ENCODE peak calls at places on chromosomes 13 and 19, in nine cellular contexts. B is SK-N-SH; X is suprapubic skin; K is CD8-positive, alpha-beta T cell; T is psoas muscle; P is tibial nerve; D is small intestine; G is cardiac muscle cell; S is RWPE2. F is an unnamed sample.

GRCh38 chr19:7132054-7132453 is 62.6 kb downstream of the ZNF557 start:
- DNase-seq in B (no peak), X (peak), K (no peak), T (no peak), P (no peak), D (no peak), G (no peak), S (no peak), F (no peak)

GRCh38 chr13:72565893-72566292 is 161.5 kb downstream of the MZT1 start:
- DNase-seq in B (peak), X (no peak), K (no peak), T (no peak), P (no peak), D (peak), G (peak), S (no peak), F (no peak)

GRCh38 chr19:58406818-58407657 is 1.4 kb upstream of the ZNF584 start:
- DNase-seq in B (no peak), X (no peak), K (no peak), T (no peak), P (no peak), D (no peak), G (no peak), S (no peak), F (no peak)

GRCh38 chr13:82833928-82834327 is 1048.3 kb downstream of the SLITRK1 start:
- DNase-seq in B (no peak), X (no peak), K (no peak), T (no peak), P (no peak), D (no peak), G (peak), S (no peak), F (no peak)

GRCh38 chr13:51347099-51347498 is 7.6 kb downstream of the SERPINE3 start:
- DNase-seq in B (no peak), X (no peak), K (no peak), T (no peak), P (no peak), D (no peak), G (no peak), S (no peak), F (no peak)

GRCh38 chr13:96053003-96053703 is at the start of gene UGGT2:
- DNase-seq in B (peak), X (peak), K (peak), T (peak), P (peak), D (peak), G (peak), S (peak), F (peak)

GRCh38 chr19:11064831-11065303 is 24.4 kb upstream of the LDLR start:
- DNase-seq in B (no peak), X (no peak), K (no peak), T (no peak), P (no peak), D (no peak), G (peak), S (no peak), F (no peak)

GRCh38 chr13:106104281-106104901 is 431.1 kb downstream of the EFNB2 start:
- DNase-seq in B (no peak), X (no peak), K (no peak), T (no peak), P (no peak), D (peak), G (peak), S (peak), F (no peak)

GRCh38 chr19:17107546-17108452 is 32.2 kb downstream of the MYO9B start:
- DNase-seq in B (peak), X (peak), K (no peak), T (peak), P (peak), D (no peak), G (peak), S (peak), F (no peak)

GRCh38 chr19:40744554-40745401 is 5.5 kb downstream of the ACTMAP start:
- DNase-seq in B (peak), X (no peak), K (no peak), T (no peak), P (no peak), D (no peak), G (no peak), S (no peak), F (no peak)

GRCh38 chr13:59266478-59267063 is 897.2 kb downstream of the DIAPH3 start:
- DNase-seq in B (no peak), X (no peak), K (no peak), T (no peak), P (no peak), D (no peak), G (peak), S (no peak), F (no peak)

GRCh38 chr19:15371786-15372380 is 7.7 kb downstream of the AKAP8 start:
- DNase-seq in B (peak), X (no peak), K (no peak), T (peak), P (no peak), D (no peak), G (no peak), S (no peak), F (no peak)

GRCh38 chr19:710767-711166 is 2.0 kb downstream of the PALM start:
- DNase-seq in B (no peak), X (no peak), K (no peak), T (no peak), P (no peak), D (no peak), G (no peak), S (no peak), F (no peak)

GRCh38 chr13:28485551-28485950 is 9.4 kb downstream of the FLT1 start:
- DNase-seq in B (no peak), X (no peak), K (no peak), T (no peak), P (no peak), D (no peak), G (no peak), S (no peak), F (no peak)

GRCh38 chr19:56671613-56671994 is at the start of gene ZNF835:
- DNase-seq in B (peak), X (peak), K (peak), T (peak), P (peak), D (peak), G (peak), S (no peak), F (peak)

GRCh38 chr13:106349080-106349841 is 186.2 kb downstream of the EFNB2 start:
- DNase-seq in B (peak), X (no peak), K (no peak), T (no peak), P (no peak), D (peak), G (peak), S (peak), F (no peak)

GRCh38 chr19:6458695-6459355 is 767 bp downstream of the SLC25A23 start:
- DNase-seq in B (no peak), X (no peak), K (no peak), T (no peak), P (no peak), D (peak), G (no peak), S (no peak), F (peak)

GRCh38 chr13:93700115-93700514 is 473.5 kb downstream of the GPC6 start:
- DNase-seq in B (no peak), X (no peak), K (no peak), T (no peak), P (no peak), D (no peak), G (no peak), S (no peak), F (no peak)

GRCh38 chr13:32098275-32098674 is 66.7 kb downstream of the FRY start:
- DNase-seq in B (no peak), X (no peak), K (no peak), T (no peak), P (no peak), D (no peak), G (no peak), S (no peak), F (no peak)

GRCh38 chr19:532578-533484 is 1.3 kb downstream of the CDC34 start:
- DNase-seq in B (peak), X (peak), K (no peak), T (peak), P (peak), D (peak), G (peak), S (no peak), F (peak)

GRCh38 chr19:37999309-38000213 is 92.6 kb downstream of the SIPA1L3 start:
- DNase-seq in B (no peak), X (peak), K (no peak), T (peak), P (peak), D (no peak), G (peak), S (peak), F (no peak)

DNA sequence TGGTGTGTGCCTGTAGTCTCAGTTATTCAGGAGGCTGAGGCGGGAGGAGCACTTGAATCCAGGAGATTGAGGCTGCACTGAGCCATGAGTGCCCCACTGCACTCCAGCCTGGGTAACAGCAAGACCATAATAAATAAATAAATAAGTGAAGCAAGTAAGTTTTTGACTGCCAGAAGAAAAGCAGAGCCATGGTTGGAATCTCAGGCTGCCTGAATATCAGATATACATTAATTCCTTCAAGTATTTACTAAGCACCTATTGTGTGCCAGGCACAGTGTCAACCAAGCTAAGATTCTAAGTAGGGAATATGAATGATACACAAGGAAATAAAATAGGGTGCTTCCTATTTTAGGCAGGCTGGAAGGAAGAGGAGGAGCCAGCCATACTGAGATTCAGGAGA is 1.4 kb downstream of the GDF15 start:
- DNase-seq in B (no peak), X (no peak), K (no peak), T (no peak), P (no peak), D (no peak), G (no peak), S (no peak), F (no peak)
- H3K4me3 ChIP-seq in B (peak), X (peak), K (no peak), T (peak), P (peak), D (peak), G (no peak), S (peak), F (peak)

DNA sequence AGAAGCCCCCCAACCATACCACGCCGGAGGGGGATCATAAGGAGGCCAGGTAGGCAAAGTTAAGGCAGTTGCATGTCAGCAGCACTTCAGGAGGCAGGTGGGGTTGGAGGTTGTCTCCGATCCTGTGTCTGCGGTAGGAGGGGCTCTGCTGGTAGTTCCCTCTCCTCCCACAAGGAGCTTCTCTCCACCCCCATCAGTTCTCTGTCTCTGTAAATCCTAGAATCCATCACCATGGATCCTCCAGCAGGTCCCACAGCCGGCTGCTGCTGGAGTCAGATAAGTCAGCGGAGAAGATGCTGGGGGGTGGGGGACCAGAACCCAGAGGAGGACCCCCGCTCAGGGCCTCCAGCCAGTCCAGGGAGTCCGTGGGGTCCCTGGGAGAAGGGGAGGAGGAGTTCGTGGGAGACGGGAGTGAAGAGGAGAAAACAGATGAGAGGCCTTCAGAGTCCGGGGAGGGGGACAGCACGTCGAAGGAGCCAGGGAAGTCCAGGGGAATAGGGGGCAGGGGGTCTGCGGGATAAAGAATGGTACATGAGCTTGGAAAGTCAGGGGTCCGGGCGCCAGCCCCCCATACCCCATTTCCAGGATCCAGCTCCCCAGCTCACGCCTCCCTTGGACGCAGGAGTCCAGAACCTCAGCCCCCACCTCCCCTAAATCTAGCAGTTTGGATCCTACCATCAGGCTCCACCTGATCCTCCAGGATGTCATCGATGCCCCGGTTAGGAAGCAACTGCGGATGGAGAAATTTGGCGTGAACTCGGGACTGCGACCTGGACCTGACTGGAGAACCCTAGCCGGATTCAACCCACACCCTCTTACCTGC is 6.3 kb downstream of the MAMSTR start:
- DNase-seq in B (peak), X (no peak), K (no peak), T (peak), P (no peak), D (no peak), G (no peak), S (no peak), F (peak)
- H3K27ac ChIP-seq in B (peak), X (no peak), K (peak), T (peak), P (peak), D (peak), G (no peak), S (peak), F (peak)

GRCh38 chr19:48900477-48901452 is 653 bp downstream of the NUCB1 start:
- DNase-seq in B (peak), X (no peak), K (no peak), T (peak), P (no peak), D (peak), G (peak), S (no peak), F (no peak)

GRCh38 chr19:48897181-48897580 is 1.4 kb downstream of the TULP2 start:
- DNase-seq in B (no peak), X (no peak), K (no peak), T (no peak), P (no peak), D (no peak), G (no peak), S (no peak), F (no peak)

GRCh38 chr19:48895226-48895625 is 3.3 kb downstream of the TULP2 start:
- DNase-seq in B (no peak), X (no peak), K (no peak), T (no peak), P (no peak), D (no peak), G (no peak), S (no peak), F (no peak)

GRCh38 chr19:48896191-48896720 is 2.3 kb downstream of the TULP2 start:
- DNase-seq in B (peak), X (peak), K (peak), T (peak), P (peak), D (no peak), G (peak), S (no peak), F (peak)

DNA sequence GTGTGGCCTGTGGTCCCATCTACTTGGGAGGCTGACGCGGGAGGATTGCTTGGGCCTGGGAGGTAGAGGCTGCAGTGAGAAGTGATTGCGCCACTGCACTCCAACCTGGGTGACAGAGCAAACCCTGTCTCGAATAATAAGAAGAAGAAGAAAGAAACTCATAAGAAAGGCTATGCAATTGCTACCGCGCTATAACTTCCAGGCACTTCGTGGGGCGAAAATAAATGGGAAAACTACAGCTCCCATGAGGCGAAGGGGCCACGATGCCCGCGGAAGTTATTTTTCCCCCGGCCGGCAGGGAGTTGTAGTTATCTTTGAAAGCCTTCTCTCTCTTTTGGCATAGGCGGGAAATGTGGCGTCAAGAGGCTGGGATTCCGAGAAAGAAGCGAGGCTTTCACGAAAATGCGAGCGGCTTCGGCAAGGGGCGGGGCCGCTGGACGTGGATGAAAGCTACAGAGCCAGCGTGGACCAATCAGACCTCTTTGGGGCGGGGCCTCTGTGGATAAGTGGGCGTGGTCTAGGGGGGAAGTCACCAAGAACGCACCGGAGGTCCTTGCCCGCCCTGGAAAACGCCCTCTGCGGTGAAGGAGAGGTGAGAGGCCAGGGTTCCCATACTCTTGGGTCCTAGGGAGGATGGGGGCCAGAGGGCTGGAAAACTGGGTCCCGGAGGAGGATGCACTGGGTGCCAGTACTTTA is at the start of gene NUCB1:
- DNase-seq in B (peak), X (peak), K (peak), T (peak), P (peak), D (peak), G (peak), S (peak), F (peak)
- H3K4me3 ChIP-seq in B (peak), X (peak), K (peak), T (peak), P (peak), D (peak), G (peak), S (peak), F (peak)

DNA sequence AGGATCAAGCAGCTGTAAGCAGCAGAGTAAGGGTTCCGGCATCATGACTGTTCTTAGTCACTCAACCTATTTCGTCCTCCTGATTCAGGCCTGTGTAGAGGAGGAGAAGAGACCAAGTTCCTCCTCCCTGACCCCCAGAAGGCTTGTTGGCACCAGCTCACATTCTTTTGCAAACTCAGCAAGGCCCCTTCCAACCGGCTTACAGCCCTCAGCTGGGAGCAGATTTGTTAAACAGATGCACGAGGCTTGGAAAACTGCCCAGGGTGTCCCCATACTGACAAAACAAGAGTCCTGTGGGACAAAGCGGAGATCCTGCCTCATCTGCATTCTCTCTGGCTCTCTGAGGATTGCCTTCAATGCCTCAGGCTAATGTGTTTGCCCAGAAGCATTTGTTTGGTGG is 113.2 kb upstream of the SOX21 start:
- DNase-seq in B (peak), X (peak), K (no peak), T (peak), P (peak), D (no peak), G (peak), S (no peak), F (no peak)
- H3K27ac ChIP-seq in B (no peak), X (no peak), K (no peak), T (no peak), P (no peak), D (no peak), G (no peak), S (no peak), F (no peak)

GRCh38 chr19:19820774-19821315 is 705 bp downstream of the ZNF506 start:
- DNase-seq in B (no peak), X (no peak), K (no peak), T (no peak), P (no peak), D (no peak), G (peak), S (no peak), F (no peak)
- H3K4me3 ChIP-seq in B (peak), X (peak), K (peak), T (peak), P (peak), D (peak), G (peak), S (peak), F (peak)

GRCh38 chr13:43058318-43058674 is 34.9 kb downstream of the DNAJC15 start:
- DNase-seq in B (no peak), X (no peak), K (no peak), T (no peak), P (no peak), D (peak), G (peak), S (peak), F (no peak)
- H3K27ac ChIP-seq in B (no peak), X (no peak), K (no peak), T (no peak), P (peak), D (peak), G (no peak), S (peak), F (no peak)

DNA sequence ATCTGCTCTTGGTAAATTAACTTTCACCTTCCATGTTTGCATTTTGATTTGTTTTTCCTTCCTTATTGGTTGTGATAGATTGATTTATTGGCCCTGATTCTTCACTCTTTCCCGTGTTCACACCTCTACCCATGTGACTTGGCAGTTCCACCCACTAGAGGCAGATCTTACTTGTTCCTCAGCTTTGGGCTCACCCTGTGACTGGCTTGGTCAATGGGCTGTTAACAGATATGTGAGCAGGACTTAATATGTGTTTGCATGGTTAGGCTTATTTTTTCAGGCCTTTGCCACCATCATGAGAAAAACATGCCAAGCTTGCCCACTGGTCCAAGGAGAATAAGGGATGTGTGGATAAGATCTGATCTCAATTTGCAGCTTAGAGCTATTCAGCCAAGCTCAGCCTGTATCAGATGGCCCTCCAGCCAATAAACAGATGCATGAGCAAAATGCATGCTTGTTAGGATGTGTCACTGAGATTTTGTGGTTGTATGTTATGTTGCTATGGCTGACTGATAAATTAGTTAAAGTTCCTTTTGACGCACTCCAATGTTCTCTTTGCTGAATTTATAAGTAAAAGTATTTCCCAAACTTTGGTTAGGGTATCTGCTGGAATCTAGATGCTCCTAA is 48.0 kb downstream of the RGCC start:
- DNase-seq in B (no peak), X (no peak), K (no peak), T (no peak), P (no peak), D (no peak), G (peak), S (no peak), F (no peak)
- H3K4me3 ChIP-seq in B (no peak), X (no peak), K (no peak), T (no peak), P (no peak), D (no peak), G (no peak), S (no peak), F (no peak)

GRCh38 chr13:33678084-33678483 is 139.9 kb upstream of the RFC3 start:
- DNase-seq in B (no peak), X (no peak), K (no peak), T (no peak), P (no peak), D (no peak), G (no peak), S (no peak), F (no peak)
- H3K27ac ChIP-seq in B (no peak), X (no peak), K (no peak), T (no peak), P (no peak), D (peak), G (no peak), S (no peak), F (no peak)